ENCODE peak calls at places on chromosome X, in four cellular contexts. P is A549; J is central memory CD4-positive, alpha-beta T cell; H is astrocyte of the cerebellum. F is an unnamed sample.
A peak's percentile ranks its signal among the peaks of the same experiment; 100 is the strongest.

GRCh38 chrX:154396948-154397887 is 959 bp upstream of the RPL10 start:
- DNase-seq in J (no peak), P (peak; percentile 61), H (no peak), F (peak; percentile 53)

GRCh38 chrX:130680164-130681035 is 222.6 kb downstream of the ENOX2 start:
- DNase-seq in P (no peak), J (no peak), H (no peak), F (no peak)

GRCh38 chrX:150363561-150364346 is 637 bp downstream of the MAMLD1 start:
- DNase-seq in H (no peak), J (no peak), P (peak; percentile 24), F (no peak)

GRCh38 chrX:71671938-71672337 is 4.6 kb downstream of the LOC101059915 start:
- DNase-seq in H (no peak), J (no peak), P (no peak), F (no peak)

GRCh38 chrX:83845397-83845796 is 15.5 kb upstream of the CYLC1 start:
- DNase-seq in H (no peak), J (peak; percentile 9), P (peak; percentile 2), F (no peak)

GRCh38 chrX:130171446-130172126 is at the start of gene RAB33A:
- DNase-seq in H (no peak), J (peak; percentile 43), P (no peak), F (peak; percentile 22)

GRCh38 chrX:13013353-13014110 is 30.9 kb downstream of the FAM9C start:
- DNase-seq in J (no peak), H (no peak), P (no peak), F (no peak)

GRCh38 chrX:114134465-114134864 is 449.4 kb upstream of the HTR2C start:
- DNase-seq in P (no peak), J (no peak), H (no peak), F (no peak)

GRCh38 chrX:11296051-11296450 is 2.8 kb downstream of the AMELX start:
- DNase-seq in J (no peak), P (no peak), H (no peak), F (no peak)

GRCh38 chrX:37348237-37349130 is 680 bp upstream of the PRRG1 start:
- DNase-seq in P (no peak), H (peak; percentile 36), J (no peak), F (no peak)

GRCh38 chrX:14497184-14497666 is 32.1 kb upstream of the GLRA2 start:
- DNase-seq in P (no peak), H (no peak), J (peak; percentile 14), F (no peak)

GRCh38 chrX:23694606-23695005 is 27.3 kb downstream of the PRDX4 start:
- DNase-seq in H (peak; percentile 41), J (peak; percentile 15), P (peak; percentile 33), F (no peak)

GRCh38 chrX:122439836-122440235 is 744.2 kb upstream of the GRIA3 start:
- DNase-seq in H (no peak), J (no peak), P (no peak), F (no peak)

GRCh38 chrX:153739754-153740486 is 15.3 kb downstream of the ABCD1 start:
- DNase-seq in P (no peak), J (no peak), H (no peak), F (no peak)

GRCh38 chrX:151177141-151178027 is 1.0 kb downstream of the GPR50 start:
- DNase-seq in H (no peak), J (no peak), P (no peak), F (no peak)

GRCh38 chrX:132077912-132078311 is 49.9 kb downstream of the FRMD7 start:
- DNase-seq in J (no peak), H (no peak), P (no peak), F (no peak)

GRCh38 chrX:117839544-117839943 is 277.1 kb downstream of the KLHL13 start:
- DNase-seq in P (no peak), J (no peak), H (no peak), F (no peak)

GRCh38 chrX:35728481-35728880 is 69.7 kb upstream of the MAGEB16 start:
- DNase-seq in H (no peak), J (no peak), P (no peak), F (no peak)

GRCh38 chrX:50202539-50202938 is 1.7 kb upstream of the AKAP4 start:
- DNase-seq in J (no peak), H (no peak), P (no peak), F (no peak)

GRCh38 chrX:43493751-43494150 is 162.3 kb upstream of the MAOA start:
- DNase-seq in J (no peak), P (no peak), H (no peak), F (no peak)

GRCh38 chrX:97026406-97026805 is 142.7 kb downstream of the RPA4 start:
- DNase-seq in P (no peak), H (no peak), J (no peak), F (no peak)

GRCh38 chrX:77743720-77744119 is 42.3 kb downstream of the ATRX start:
- DNase-seq in H (no peak), J (no peak), P (no peak), F (no peak)

GRCh38 chrX:136147966-136148365 is 633 bp downstream of the FHL1 start:
- DNase-seq in H (no peak), P (no peak), J (no peak), F (no peak)

GRCh38 chrX:108122748-108123147 is 31.2 kb downstream of the ATG4A start:
- DNase-seq in H (peak; percentile 9), P (no peak), J (no peak), F (no peak)

GRCh38 chrX:110338850-110339373 is 19.7 kb upstream of the RTL9 start:
- DNase-seq in H (no peak), J (no peak), P (no peak), F (no peak)

GRCh38 chrX:65463550-65463949 is 71.0 kb downstream of the LAS1L start:
- DNase-seq in J (no peak), H (peak; percentile 33), P (no peak), F (no peak)

GRCh38 chrX:1389181-1389992 is 2.5 kb downstream of the SLC25A6 start:
- DNase-seq in H (no peak), P (no peak), J (no peak), F (no peak)

GRCh38 chrX:124098089-124098488 is 136.6 kb downstream of the STAG2 start:
- DNase-seq in P (no peak), H (peak; percentile 9), J (peak; percentile 15), F (no peak)

GRCh38 chrX:31679861-31680260 is 608.0 kb upstream of the FTHL17 start:
- DNase-seq in J (no peak), P (no peak), H (no peak), F (no peak)

GRCh38 chrX:12441376-12442128 is 303.3 kb downstream of the FRMPD4 start:
- DNase-seq in H (peak; percentile 80), J (no peak), P (no peak), F (no peak)

GRCh38 chrX:1807301-1807731 is 192.5 kb downstream of the ASMT start:
- DNase-seq in P (no peak), H (peak; percentile 32), J (no peak), F (no peak)

GRCh38 chrX:150942958-150943594 is 40.1 kb upstream of the HMGB3 start:
- DNase-seq in H (no peak), P (no peak), J (no peak), F (no peak)

GRCh38 chrX:34559325-34559724 is 97.8 kb downstream of the TMEM47 start:
- DNase-seq in H (no peak), J (no peak), P (no peak), F (no peak)

GRCh38 chrX:95058815-95059214 is 1384.8 kb downstream of the FAM133A start:
- DNase-seq in H (peak; percentile 63), P (no peak), J (no peak), F (no peak)

GRCh38 chrX:141632124-141632523 is 42.6 kb downstream of the SPANXA2 start:
- DNase-seq in P (no peak), H (peak; percentile 26), J (no peak), F (no peak)